ENCODE peak calls at places on chromosome 21, in seven cellular contexts. H, C, P, G, U, E and S are unnamed samples.
A peak's percentile ranks its signal among the peaks of the same experiment; 100 is the strongest.

GRCh38 chr21:43910460-43910859 is 45.4 kb downstream of the AGPAT3 start:
- DNase-seq in H (no peak), C (no peak), P (no peak), G (no peak), U (no peak), E (no peak), S (peak; percentile 22)

GRCh38 chr21:28537371-28538079 is 455.2 kb downstream of the LTN1 start:
- DNase-seq in H (no peak), C (no peak), P (no peak), G (no peak), U (no peak), E (no peak), S (no peak)

GRCh38 chr21:23977971-23978370 is 1629.3 kb downstream of the MRPL39 start:
- DNase-seq in H (no peak), C (no peak), P (no peak), G (no peak), U (no peak), E (no peak), S (no peak)

GRCh38 chr21:30104246-30104645 is 62.4 kb downstream of the CLDN17 start:
- DNase-seq in H (no peak), C (no peak), P (no peak), G (no peak), U (no peak), E (no peak), S (no peak)

GRCh38 chr21:32312321-32312720 is 13.7 kb downstream of the MRAP start:
- DNase-seq in H (no peak), C (no peak), P (no peak), G (no peak), U (no peak), E (no peak), S (no peak)

GRCh38 chr21:14086553-14086952 is 124.2 kb downstream of the LIPI start:
- DNase-seq in H (no peak), C (no peak), P (no peak), G (no peak), U (no peak), E (no peak), S (no peak)

GRCh38 chr21:10640446-10640845 is 119.1 kb downstream of the TPTE start:
- DNase-seq in H (no peak), C (no peak), P (no peak), G (no peak), U (no peak), E (no peak), S (no peak)

GRCh38 chr21:17550671-17551308 is 37.9 kb downstream of the CXADR start:
- DNase-seq in H (no peak), C (no peak), P (no peak), G (no peak), U (peak; percentile 57), E (no peak), S (no peak)

GRCh38 chr21:34875830-34876229 is 173.3 kb downstream of the RUNX1 start:
- DNase-seq in H (no peak), C (no peak), P (no peak), G (no peak), U (no peak), E (no peak), S (no peak)

GRCh38 chr21:32070693-32071330 is 198.0 kb downstream of the HUNK start:
- DNase-seq in H (no peak), C (no peak), P (no peak), G (no peak), U (no peak), E (no peak), S (no peak)

GRCh38 chr21:26124896-26125295 is 45.7 kb downstream of the APP start:
- DNase-seq in H (no peak), C (no peak), P (no peak), G (peak; percentile 43), U (no peak), E (no peak), S (no peak)

GRCh38 chr21:39503138-39503762 is 51.5 kb downstream of the SH3BGR start:
- DNase-seq in H (no peak), C (no peak), P (no peak), G (no peak), U (no peak), E (no peak), S (no peak)

GRCh38 chr21:25964009-25964408 is 206.6 kb downstream of the APP start:
- DNase-seq in H (no peak), C (no peak), P (peak; percentile 33), G (no peak), U (no peak), E (no peak), S (no peak)

GRCh38 chr21:34942911-34943310 is 106.2 kb downstream of the RUNX1 start:
- DNase-seq in H (no peak), C (no peak), P (no peak), G (no peak), U (no peak), E (no peak), S (no peak)

GRCh38 chr21:26965091-26965566 is 1.8 kb downstream of the ADAMTS5 start:
- DNase-seq in H (no peak), C (peak; percentile 78), P (no peak), G (no peak), U (no peak), E (peak; percentile 12), S (no peak)

GRCh38 chr21:26845066-26845749 is at the start of gene ADAMTS1:
- DNase-seq in H (no peak), C (peak; percentile 85), P (peak; percentile 70), G (peak; percentile 91), U (peak; percentile 98), E (peak; percentile 91), S (peak; percentile 98)

DNA sequence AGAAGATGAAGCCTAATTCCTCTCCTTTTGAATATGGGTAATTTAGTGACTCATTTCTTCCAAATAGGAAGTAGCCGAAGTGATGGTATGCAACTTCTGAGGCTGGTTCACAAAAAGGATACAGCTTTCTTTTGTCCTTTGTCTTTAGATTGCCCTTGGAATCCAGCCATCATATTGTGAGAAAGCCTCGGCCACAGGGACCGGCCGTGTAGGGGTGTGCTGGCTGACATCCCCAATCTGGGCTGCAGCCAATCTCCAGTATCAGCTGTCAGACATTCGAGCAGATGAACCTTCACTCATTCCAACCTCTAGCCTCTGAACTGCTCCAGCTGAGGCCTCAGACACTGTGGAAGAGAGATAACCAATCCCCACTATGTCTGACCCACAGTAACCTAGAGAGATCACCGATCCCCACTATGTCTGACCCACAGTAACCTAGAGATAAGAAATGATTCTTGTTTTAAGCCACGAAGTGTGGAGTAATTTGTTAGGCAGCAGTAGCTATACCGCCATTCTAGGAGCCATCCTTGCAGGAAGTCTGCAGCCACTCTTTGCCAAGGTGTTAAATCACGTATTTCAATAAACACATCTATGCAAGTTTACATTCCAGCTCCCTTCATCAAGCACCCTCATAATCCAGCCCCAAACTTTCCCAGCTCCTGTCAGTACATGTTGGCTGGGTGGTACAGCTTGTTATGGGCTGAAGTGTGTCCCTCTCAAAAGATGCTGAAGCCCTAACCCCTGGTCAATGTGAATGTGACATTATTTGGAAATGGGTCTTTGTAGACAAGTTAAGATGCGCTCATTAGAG is 2.9 kb upstream of the DIP2A start:
- DNase-seq in H (peak; percentile 6), C (no peak), P (peak; percentile 42), G (peak; percentile 83), U (no peak), E (no peak), S (peak; percentile 54)
- H3K4me3 ChIP-seq in H (no peak overlapping the region), C (no peak overlapping the region), P (no peak overlapping the region), G (no peak overlapping the region), U (no peak overlapping the region), E (no peak overlapping the region), S (no peak overlapping the region)

GRCh38 chr21:44940116-44940631 is 345 bp downstream of the SLX9 start:
- DNase-seq in H (no peak), C (no peak), P (peak; percentile 27), G (no peak), U (no peak), E (no peak), S (no peak)

GRCh38 chr21:44938976-44939531 is 775 bp upstream of the SLX9 start:
- DNase-seq in H (no peak), C (peak; percentile 61), P (peak; percentile 6), G (no peak), U (no peak), E (no peak), S (peak; percentile 63)

GRCh38 chr21:44941567-44941966 is 1.7 kb downstream of the SLX9 start:
- DNase-seq in H (no peak), C (peak; percentile 73), P (peak; percentile 11), G (no peak), U (no peak), E (no peak), S (peak; percentile 42)

GRCh38 chr21:44942566-44942965 is 2.7 kb downstream of the SLX9 start:
- DNase-seq in H (no peak), C (peak; percentile 27), P (no peak), G (no peak), U (no peak), E (no peak), S (peak; percentile 2)

GRCh38 chr21:44939532-44940115 is at the start of gene SLX9:
- DNase-seq in H (peak; percentile 48), C (peak; percentile 95), P (peak; percentile 71), G (peak; percentile 76), U (no peak), E (no peak), S (peak; percentile 86)
- TF ChIP-seq POLR2A in H (peak; percentile 80), C (peak; percentile 20), P (no peak), G (no peak), U (peak; percentile 68), E (peak; percentile 39), S (peak; percentile 53)

DNA sequence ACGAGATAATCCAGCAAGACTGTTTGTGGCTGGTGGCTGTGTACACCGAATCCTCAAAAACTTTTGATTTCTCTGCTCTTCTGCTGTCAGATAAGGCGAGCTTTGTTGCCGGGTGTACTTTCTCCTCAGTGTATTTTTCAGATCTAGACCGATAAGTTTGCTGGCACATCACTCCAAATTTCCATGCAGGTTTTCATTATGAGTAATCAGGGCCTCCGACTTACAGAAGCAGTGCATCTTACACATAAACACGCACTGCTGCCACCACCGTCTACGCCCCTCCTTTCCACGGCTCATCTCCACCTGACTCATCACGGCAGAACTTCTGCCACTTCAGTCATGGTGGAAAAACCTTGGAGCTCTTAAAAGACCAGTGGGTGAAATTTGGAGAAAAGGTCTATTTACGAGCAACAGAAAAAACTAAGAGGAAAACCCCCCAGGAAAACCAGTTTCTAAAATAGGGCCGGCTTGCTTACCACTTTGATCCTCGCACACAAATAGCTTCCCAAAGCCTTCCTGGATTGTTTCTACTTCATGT is 7.7 kb downstream of the ZBTB21 start:
- DNase-seq in H (no peak), C (no peak), P (peak; percentile 90), G (no peak), U (peak; percentile 55), E (no peak), S (no peak)
- H3K4me3 ChIP-seq in H (no peak overlapping the region), C (no peak overlapping the region), P (no peak overlapping the region), G (no peak overlapping the region), U (no peak overlapping the region), E (no peak overlapping the region), S (no peak overlapping the region)

DNA sequence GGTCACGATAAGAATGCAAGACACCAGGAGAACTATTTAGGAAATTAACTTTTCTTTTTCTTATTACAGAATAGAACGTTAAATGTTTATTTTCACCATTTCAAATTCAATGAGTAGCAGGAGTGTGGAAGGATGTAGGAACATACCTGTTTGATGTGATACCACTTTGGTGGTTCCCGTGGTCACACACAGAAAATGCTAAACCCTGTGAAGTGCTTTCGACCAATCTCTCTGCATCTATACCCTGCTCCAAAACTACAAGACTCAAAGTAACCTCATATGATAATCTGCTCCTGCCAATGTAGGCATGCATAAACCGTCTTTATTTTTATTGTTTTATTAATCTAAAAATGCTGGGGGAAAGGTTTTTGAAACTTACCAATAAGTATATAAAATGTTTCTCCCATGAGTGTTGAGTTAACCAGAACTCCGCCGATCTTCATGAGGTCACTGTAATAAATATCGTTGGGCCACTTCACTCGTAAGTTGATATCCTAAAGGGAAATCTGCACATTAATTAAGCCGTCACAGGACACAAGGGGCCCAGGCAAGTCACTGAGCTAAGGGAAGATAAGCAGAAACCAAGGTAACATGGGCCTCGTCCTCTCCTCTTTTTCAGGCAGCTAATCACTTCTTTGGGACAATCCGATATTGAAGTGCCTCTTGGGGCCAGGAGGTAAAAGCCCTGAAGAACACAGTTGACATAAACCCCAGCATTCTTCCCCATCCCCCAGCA is 60.6 kb downstream of the SIM2 start:
- DNase-seq in H (no peak), C (no peak), P (no peak), G (no peak), U (no peak), E (no peak), S (no peak)
- TF ChIP-seq POLR2A in H (no peak), C (no peak), P (no peak), G (no peak), U (no peak), E (no peak), S (no peak)